ENCODE peak calls at places on chromosomes 13 and 19, in eight cellular contexts. One of them, this sample, is unnamed.
A peak's percentile ranks its signal among the peaks of the same experiment; 100 is the strongest.

GRCh38 chr13:94617389-94618000 is 15.8 kb downstream of the GPR180 start:
- DNase-seq in fibroblast of lung: no peak
- DNase-seq in dorsolateral prefrontal cortex: no peak
- DNase-seq in nephron progenitor cell: no peak
- DNase-seq in nucleus accumbens: no peak
- DNase-seq in CD8-positive, alpha-beta T cell: no peak
- DNase-seq in ELR: peak; percentile 44
- DNase-seq in cardiac fibroblast: peak; percentile 36
- DNase-seq in this sample: no peak

GRCh38 chr19:870963-871401 is 11.5 kb downstream of the CFD start:
- DNase-seq in fibroblast of lung: peak; percentile 63
- DNase-seq in cardiac fibroblast: no peak
- DNase-seq in nephron progenitor cell: no peak
- DNase-seq in nucleus accumbens: no peak
- DNase-seq in CD8-positive, alpha-beta T cell: no peak
- DNase-seq in ELR: no peak
- DNase-seq in dorsolateral prefrontal cortex: no peak
- DNase-seq in this sample: no peak

GRCh38 chr19:20558011-20558410 is 7.6 kb downstream of the ZNF737 start:
- DNase-seq in ELR: peak; percentile 8
- DNase-seq in fibroblast of lung: no peak
- DNase-seq in cardiac fibroblast: no peak
- DNase-seq in nucleus accumbens: no peak
- DNase-seq in CD8-positive, alpha-beta T cell: no peak
- DNase-seq in dorsolateral prefrontal cortex: no peak
- DNase-seq in nephron progenitor cell: no peak
- DNase-seq in this sample: no peak

GRCh38 chr19:7781157-7781556 is 18.1 kb downstream of the CLEC4M start:
- DNase-seq in ELR: peak; percentile 31
- DNase-seq in fibroblast of lung: no peak
- DNase-seq in dorsolateral prefrontal cortex: no peak
- DNase-seq in nephron progenitor cell: no peak
- DNase-seq in CD8-positive, alpha-beta T cell: no peak
- DNase-seq in nucleus accumbens: no peak
- DNase-seq in cardiac fibroblast: no peak
- DNase-seq in this sample: no peak

GRCh38 chr19:50417138-50417849 is 1.4 kb upstream of the SPIB start:
- DNase-seq in cardiac fibroblast: no peak
- DNase-seq in nucleus accumbens: no peak
- DNase-seq in CD8-positive, alpha-beta T cell: no peak
- DNase-seq in fibroblast of lung: no peak
- DNase-seq in ELR: no peak
- DNase-seq in dorsolateral prefrontal cortex: no peak
- DNase-seq in nephron progenitor cell: no peak
- DNase-seq in this sample: no peak

GRCh38 chr13:41915096-41915495 is 45.8 kb downstream of the VWA8 start:
- DNase-seq in fibroblast of lung: no peak
- DNase-seq in CD8-positive, alpha-beta T cell: no peak
- DNase-seq in ELR: peak; percentile 54
- DNase-seq in cardiac fibroblast: peak; percentile 34
- DNase-seq in dorsolateral prefrontal cortex: no peak
- DNase-seq in nucleus accumbens: no peak
- DNase-seq in nephron progenitor cell: no peak
- DNase-seq in this sample: no peak

GRCh38 chr19:31378404-31378803 is 29.2 kb upstream of the TSHZ3 start:
- DNase-seq in dorsolateral prefrontal cortex: no peak
- DNase-seq in fibroblast of lung: peak; percentile 98
- DNase-seq in ELR: peak; percentile 71
- DNase-seq in CD8-positive, alpha-beta T cell: no peak
- DNase-seq in cardiac fibroblast: peak; percentile 94
- DNase-seq in nucleus accumbens: no peak
- DNase-seq in nephron progenitor cell: no peak
- DNase-seq in this sample: no peak

GRCh38 chr13:64289702-64290101 is 2874.1 kb upstream of the PCDH20 start:
- DNase-seq in dorsolateral prefrontal cortex: no peak
- DNase-seq in CD8-positive, alpha-beta T cell: no peak
- DNase-seq in nephron progenitor cell: no peak
- DNase-seq in nucleus accumbens: no peak
- DNase-seq in cardiac fibroblast: no peak
- DNase-seq in fibroblast of lung: no peak
- DNase-seq in ELR: no peak
- DNase-seq in this sample: no peak

This sample was measured in activated T-helper 2 cell treated with anti-CD3 and anti-CD28 coated beads, Interferon-gamma antibody, Interleukin-2, Interleukin-4, amounts not matched to agents 10 μg/mL and 5 μg/mL and 100 μg/mL, durations not matched to agents 14 hours and 24 hours and 36 hours.